ENCODE peak calls at places on chromosomes 13 and 19, in nine cellular contexts. C, H, D, U, E, T, I, P and V are unnamed samples.
A peak's percentile ranks its signal among the peaks of the same experiment; 100 is the strongest.

GRCh38 chr13:99800004-99800403 is 171.6 kb downstream of the ZIC5 start:
- DNase-seq in C (no peak), H (no peak), D (no peak), U (no peak), E (no peak), T (no peak), I (no peak), P (no peak), V (no peak)

GRCh38 chr19:2254052-2254872 is 2.0 kb downstream of the JSRP1 start:
- DNase-seq in C (no peak), H (no peak), D (peak; percentile 81), U (no peak), E (peak; percentile 23), T (no peak), I (no peak), P (peak; percentile 67), V (no peak)

GRCh38 chr19:8045872-8046568 is 6.5 kb upstream of the CCL25 start:
- DNase-seq in C (no peak), H (no peak), D (no peak), U (no peak), E (no peak), T (no peak), I (no peak), P (no peak), V (no peak)

GRCh38 chr19:10006335-10006708 is 4.0 kb downstream of the COL5A3 start:
- DNase-seq in C (no peak), H (peak; percentile 66), D (no peak), U (peak; percentile 78), E (peak; percentile 72), T (no peak), I (no peak), P (no peak), V (no peak)

GRCh38 chr13:47215741-47216140 is 318.9 kb upstream of the HTR2A start:
- DNase-seq in C (no peak), H (no peak), D (no peak), U (no peak), E (peak; percentile 87), T (no peak), I (no peak), P (no peak), V (no peak)

GRCh38 chr13:101915333-101915732 is 462.9 kb downstream of the ITGBL1 start:
- DNase-seq in C (no peak), H (no peak), D (no peak), U (no peak), E (no peak), T (no peak), I (no peak), P (no peak), V (no peak)

GRCh38 chr13:108915634-108916497 is 286.5 kb downstream of the MYO16 start:
- DNase-seq in C (no peak), H (peak; percentile 58), D (peak; percentile 94), U (peak; percentile 84), E (peak; percentile 88), T (peak; percentile 95), I (peak; percentile 15), P (no peak), V (peak; percentile 85)

GRCh38 chr19:44356383-44357111 is at the start of gene ZNF112:
- DNase-seq in C (no peak), H (peak; percentile 83), D (peak; percentile 93), U (peak; percentile 92), E (peak; percentile 91), T (peak; percentile 90), I (no peak), P (peak; percentile 78), V (peak; percentile 85)

GRCh38 chr19:18385675-18386542 is at the start of gene GDF15:
- DNase-seq in C (no peak), H (peak; percentile 61), D (peak; percentile 92), U (peak; percentile 56), E (peak; percentile 87), T (peak; percentile 85), I (no peak), P (no peak), V (peak; percentile 76)

GRCh38 chr13:80473695-80474094 is 132.8 kb upstream of the SPRY2 start:
- DNase-seq in C (no peak), H (no peak), D (peak; percentile 31), U (no peak), E (peak; percentile 18), T (no peak), I (no peak), P (no peak), V (no peak)

GRCh38 chr13:21203132-21203531 is 26.7 kb downstream of the MRPL57 start:
- DNase-seq in C (no peak), H (no peak), D (no peak), U (no peak), E (peak; percentile 29), T (no peak), I (no peak), P (no peak), V (no peak)

GRCh38 chr19:41706741-41707501 is 1.5 kb upstream of the CEACAM5 start:
- DNase-seq in C (peak; percentile 44), H (peak; percentile 23), D (peak; percentile 15), U (peak; percentile 42), E (no peak), T (peak; percentile 64), I (no peak), P (peak; percentile 2), V (peak; percentile 90)

DNA sequence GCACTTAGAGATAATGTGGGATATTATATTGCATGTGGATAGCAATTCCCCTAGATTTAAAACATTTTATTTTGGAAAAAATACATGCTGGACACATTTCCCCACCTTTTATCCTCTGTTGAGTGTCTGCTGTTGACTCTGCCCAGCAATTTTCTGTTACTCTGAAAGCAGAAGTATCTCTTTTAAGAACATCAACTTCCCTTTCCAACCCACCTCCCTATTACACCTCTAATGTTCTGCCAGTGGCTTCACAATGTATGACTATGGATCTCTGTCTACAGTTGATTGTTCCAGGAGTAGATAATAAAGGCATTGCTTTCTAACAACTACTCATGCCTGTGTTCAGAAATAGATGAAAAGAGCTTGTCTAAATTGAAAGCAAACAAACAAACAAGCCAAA is 754.8 kb upstream of the SLITRK6 start:
- DNase-seq in C (no peak), H (no peak), D (no peak), U (no peak), E (no peak), T (no peak), I (no peak), P (no peak), V (no peak)
- H3K27ac ChIP-seq in C (no peak overlapping the region), H (no peak overlapping the region), D (no peak overlapping the region), U (no peak overlapping the region), E (no peak overlapping the region), T (no peak overlapping the region), I (no peak overlapping the region), P (no peak overlapping the region), V (no peak overlapping the region)

GRCh38 chr19:47239610-47240296 is 8.8 kb upstream of the BBC3 start:
- DNase-seq in C (peak; percentile 30), H (peak; percentile 40), D (peak; percentile 69), U (peak; percentile 63), E (peak; percentile 47), T (peak; percentile 83), I (no peak), P (no peak), V (peak; percentile 91)

GRCh38 chr19:47240996-47241918 is 10.3 kb upstream of the BBC3 start:
- DNase-seq in C (peak; percentile 66), H (peak; percentile 59), D (peak; percentile 97), U (peak; percentile 71), E (peak; percentile 79), T (peak; percentile 82), I (no peak), P (no peak), V (peak; percentile 90)

GRCh38 chr19:47240561-47240960 is 9.6 kb upstream of the BBC3 start:
- DNase-seq in C (no peak), H (no peak), D (no peak), U (no peak), E (no peak), T (no peak), I (no peak), P (no peak), V (no peak)

GRCh38 chr19:47241919-47242644 is 11.1 kb upstream of the BBC3 start:
- DNase-seq in C (no peak), H (no peak), D (no peak), U (no peak), E (no peak), T (no peak), I (no peak), P (no peak), V (no peak)

DNA sequence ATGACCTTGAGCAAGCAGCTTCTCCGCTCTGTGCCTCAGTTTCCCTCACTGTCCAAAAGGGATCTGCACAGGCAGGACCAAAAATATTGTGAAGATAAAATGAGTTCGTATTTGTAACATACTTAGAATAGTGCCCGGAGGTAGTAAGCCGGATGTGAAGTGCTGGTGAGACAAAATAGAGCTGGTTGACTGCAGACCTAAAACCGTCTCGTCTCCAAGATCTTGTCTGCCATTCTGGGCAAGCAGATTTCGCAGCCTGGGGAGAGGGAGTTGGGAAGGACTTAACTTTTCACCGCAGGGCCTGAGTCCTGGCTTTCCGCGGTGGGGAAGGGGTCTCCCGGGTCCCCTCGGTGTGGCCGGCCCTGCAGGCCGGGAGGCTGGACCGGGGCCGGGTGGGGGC is 8.2 kb upstream of the BBC3 start:
- DNase-seq in C (no peak), H (no peak), D (no peak), U (no peak), E (no peak), T (no peak), I (no peak), P (no peak), V (no peak)
- H3K4me3 ChIP-seq in C (no peak overlapping the region), H (peak overlapping the region; percentile 64), D (no peak overlapping the region), U (no peak overlapping the region), E (peak overlapping the region; percentile 37), T (no peak overlapping the region), I (peak overlapping the region; percentile 37), P (peak overlapping the region; percentile 49), V (peak overlapping the region; percentile 36)

DNA sequence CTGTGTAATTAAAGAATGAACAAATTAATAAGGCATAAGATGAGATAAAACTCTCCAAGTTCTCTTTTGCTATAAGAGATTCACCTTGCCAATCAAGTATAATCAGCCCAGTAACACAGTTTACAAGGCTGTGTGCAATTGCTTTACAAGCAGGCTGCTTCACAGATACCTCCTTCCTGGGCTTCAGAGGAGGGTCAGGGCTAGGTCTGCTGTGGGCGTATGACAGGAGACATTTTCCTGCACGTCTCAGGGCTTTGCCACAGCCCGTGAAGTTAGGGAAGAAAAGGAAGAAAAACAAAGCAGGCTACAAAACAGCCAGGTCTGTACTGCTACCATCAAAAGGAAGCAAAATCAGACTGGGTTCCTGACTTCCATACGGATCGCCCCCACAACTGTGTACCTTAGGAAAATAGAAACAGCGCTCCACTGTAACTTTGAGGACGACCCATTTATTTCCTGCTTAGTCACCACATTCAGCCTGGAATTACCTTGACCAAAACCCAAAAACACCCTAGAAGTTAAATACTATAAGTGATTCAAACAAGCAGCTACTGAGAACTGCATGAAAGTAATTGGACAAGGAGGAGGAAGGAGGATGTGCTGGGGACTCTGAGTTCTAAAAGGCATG is 12.4 kb downstream of the EFNB2 start:
- DNase-seq in C (no peak), H (no peak), D (no peak), U (no peak), E (no peak), T (no peak), I (no peak), P (no peak), V (no peak)
- H3K27ac ChIP-seq in C (no peak overlapping the region), H (peak overlapping the region; percentile 39), D (peak overlapping the region; percentile 50), U (no peak overlapping the region), E (no peak overlapping the region), T (no peak overlapping the region), I (peak overlapping the region; percentile 66), P (no peak overlapping the region), V (no peak overlapping the region)

DNA sequence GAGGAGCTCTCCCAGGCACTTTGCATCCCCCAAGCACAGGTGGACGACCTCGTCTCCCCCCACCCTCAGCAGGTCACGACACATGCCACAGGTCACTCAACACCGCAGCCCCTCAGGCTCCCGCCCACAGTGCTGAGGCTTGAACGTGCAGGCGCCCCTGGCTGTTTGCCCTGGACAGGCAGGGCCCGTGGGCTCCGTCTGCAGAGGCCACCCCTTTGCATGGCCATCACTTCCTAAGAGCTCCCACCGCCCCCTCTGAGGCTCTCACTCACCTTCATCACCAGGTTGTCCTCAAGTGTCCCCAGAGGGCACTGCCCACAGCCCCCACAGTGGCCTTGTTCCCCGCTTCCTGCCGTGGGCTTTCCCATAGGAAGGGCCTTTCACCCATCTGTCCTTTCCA is 132.1 kb upstream of the MCF2L start:
- DNase-seq in C (no peak), H (no peak), D (no peak), U (no peak), E (no peak), T (no peak), I (no peak), P (no peak), V (no peak)
- H3K4me3 ChIP-seq in C (no peak overlapping the region), H (no peak overlapping the region), D (no peak overlapping the region), U (no peak overlapping the region), E (no peak overlapping the region), T (no peak overlapping the region), I (no peak overlapping the region), P (no peak overlapping the region), V (no peak overlapping the region)